ENCODE peak calls at places on chromosomes 6 and 20, in four cellular contexts. One of them, this sample, is unnamed.

GRCh38 chr20:47875302-47876025 is 90.2 kb upstream of the SULF2 start:
- DNase-seq in HT1080: peak
- DNase-seq in coronary artery: no peak
- DNase-seq in EH: peak
- DNase-seq in this sample: peak

GRCh38 chr6:36241728-36242127 is 28.1 kb upstream of the PNPLA1 start:
- DNase-seq in HT1080: no peak
- DNase-seq in coronary artery: no peak
- DNase-seq in EH: peak
- DNase-seq in this sample: peak

GRCh38 chr6:133769463-133769862 is 119.5 kb upstream of the TCF21 start:
- DNase-seq in HT1080: peak
- DNase-seq in coronary artery: no peak
- DNase-seq in EH: peak
- DNase-seq in this sample: peak

GRCh38 chr20:33944914-33945313 is 48.8 kb upstream of the RALY start:
- DNase-seq in HT1080: peak
- DNase-seq in coronary artery: no peak
- DNase-seq in EH: no peak
- DNase-seq in this sample: no peak

GRCh38 chr6:30163090-30163917 is at the start of gene TRIM15:
- DNase-seq in HT1080: no peak
- DNase-seq in coronary artery: no peak
- DNase-seq in EH: no peak
- DNase-seq in this sample: no peak

GRCh38 chr20:7459123-7459522 is 481.1 kb downstream of the HAO1 start:
- DNase-seq in HT1080: peak
- DNase-seq in coronary artery: no peak
- DNase-seq in EH: no peak
- DNase-seq in this sample: peak

GRCh38 chr6:55450007-55450406 is 122.7 kb downstream of the GFRAL start:
- DNase-seq in HT1080: peak
- DNase-seq in coronary artery: no peak
- DNase-seq in EH: peak
- DNase-seq in this sample: no peak

GRCh38 chr6:5084787-5085637 is at the start of gene PPP1R3G:
- DNase-seq in HT1080: no peak
- DNase-seq in coronary artery: no peak
- DNase-seq in EH: peak
- DNase-seq in this sample: peak

GRCh38 chr6:6661684-6662083 is 73.2 kb downstream of the LY86 start:
- DNase-seq in HT1080: peak
- DNase-seq in coronary artery: no peak
- DNase-seq in EH: peak
- DNase-seq in this sample: peak

GRCh38 chr20:63265891-63266515 is 6.6 kb upstream of the ARFGAP1 start:
- DNase-seq in HT1080: no peak
- DNase-seq in coronary artery: no peak
- DNase-seq in EH: peak
- DNase-seq in this sample: peak

GRCh38 chr20:1263853-1264252 is 2.2 kb upstream of the SNPH start:
- DNase-seq in HT1080: no peak
- DNase-seq in coronary artery: no peak
- DNase-seq in EH: peak
- DNase-seq in this sample: peak

GRCh38 chr6:55980627-55981211 is 105.3 kb upstream of the BMP5 start:
- DNase-seq in HT1080: peak
- DNase-seq in coronary artery: no peak
- DNase-seq in EH: peak
- DNase-seq in this sample: peak

GRCh38 chr6:167588920-167589614 is 237.6 kb upstream of the AFDN start:
- DNase-seq in HT1080: no peak
- DNase-seq in coronary artery: no peak
- DNase-seq in EH: no peak
- DNase-seq in this sample: no peak

GRCh38 chr6:142254513-142254912 is 47.3 kb upstream of the ADGRG6 start:
- DNase-seq in HT1080: no peak
- DNase-seq in coronary artery: no peak
- DNase-seq in EH: no peak
- DNase-seq in this sample: no peak

GRCh38 chr6:157304840-157305675 is 18.3 kb downstream of the TMEM242 start:
- DNase-seq in HT1080: peak
- DNase-seq in coronary artery: no peak
- DNase-seq in EH: peak
- DNase-seq in this sample: peak

GRCh38 chr6:73455865-73456629 is 4.0 kb upstream of the CGAS start:
- DNase-seq in HT1080: no peak
- DNase-seq in coronary artery: no peak
- DNase-seq in EH: peak
- DNase-seq in this sample: no peak

GRCh38 chr20:61874421-61875068 is 191.1 kb downstream of the TAF4 start:
- DNase-seq in HT1080: peak
- DNase-seq in coronary artery: no peak
- DNase-seq in EH: no peak
- DNase-seq in this sample: no peak

GRCh38 chr20:3751664-3752385 is 15.7 kb downstream of the ADISSP start:
- DNase-seq in HT1080: no peak
- DNase-seq in coronary artery: no peak
- DNase-seq in EH: no peak
- DNase-seq in this sample: peak

GRCh38 chr6:5082487-5083306 is 2.4 kb upstream of the PPP1R3G start:
- DNase-seq in HT1080: peak
- DNase-seq in coronary artery: no peak
- DNase-seq in EH: peak
- DNase-seq in this sample: peak

GRCh38 chr20:50348118-50348517 is 157.5 kb downstream of the CEBPB start:
- DNase-seq in HT1080: no peak
- DNase-seq in coronary artery: no peak
- DNase-seq in EH: no peak
- DNase-seq in this sample: no peak

GRCh38 chr20:45449528-45449927 is 20.0 kb upstream of the WFDC2 start:
- DNase-seq in HT1080: no peak
- DNase-seq in coronary artery: no peak
- DNase-seq in EH: no peak
- DNase-seq in this sample: no peak

GRCh38 chr20:55522296-55522815 is 483.0 kb downstream of the CBLN4 start:
- DNase-seq in HT1080: no peak
- DNase-seq in coronary artery: no peak
- DNase-seq in EH: no peak
- DNase-seq in this sample: no peak

GRCh38 chr20:16438100-16438499 is 135.1 kb downstream of the KIF16B start:
- DNase-seq in HT1080: no peak
- DNase-seq in coronary artery: no peak
- DNase-seq in EH: no peak
- DNase-seq in this sample: no peak

GRCh38 chr20:56440346-56441007 is 27.9 kb upstream of the RTF2 start:
- DNase-seq in HT1080: no peak
- DNase-seq in coronary artery: no peak
- DNase-seq in EH: peak
- DNase-seq in this sample: peak

GRCh38 chr6:36733300-36733699 is 35.7 kb downstream of the RAB44 start:
- DNase-seq in HT1080: no peak
- DNase-seq in coronary artery: no peak
- DNase-seq in EH: no peak
- DNase-seq in this sample: no peak

GRCh38 chr6:107618672-107619071 is 128.8 kb downstream of the SOBP start:
- DNase-seq in HT1080: no peak
- DNase-seq in coronary artery: no peak
- DNase-seq in EH: no peak
- DNase-seq in this sample: no peak

GRCh38 chr20:47126709-47127108 is 229.8 kb downstream of the ZMYND8 start:
- DNase-seq in HT1080: no peak
- DNase-seq in coronary artery: no peak
- DNase-seq in EH: peak
- DNase-seq in this sample: peak

GRCh38 chr6:17730078-17730704 is 23.5 kb upstream of the NUP153 start:
- DNase-seq in HT1080: no peak
- DNase-seq in coronary artery: no peak
- DNase-seq in EH: no peak
- DNase-seq in this sample: no peak

GRCh38 chr6:166330612-166331011 is 11.7 kb downstream of the SFT2D1 start:
- DNase-seq in HT1080: no peak
- DNase-seq in coronary artery: no peak
- DNase-seq in EH: no peak
- DNase-seq in this sample: no peak

GRCh38 chr20:23420943-23421925 is at the start of gene NAPB:
- DNase-seq in HT1080: peak
- DNase-seq in coronary artery: peak
- DNase-seq in EH: peak
- DNase-seq in this sample: peak

GRCh38 chr6:26044140-26045045 is 42.8 kb upstream of the HFE start:
- DNase-seq in HT1080: no peak
- DNase-seq in coronary artery: peak
- DNase-seq in EH: peak
- DNase-seq in this sample: peak